ENCODE peak calls at places on chromosomes 2 and 18, in four cellular contexts. M, T, U and B are unnamed samples.

GRCh38 chr18:51753365-51754057 is 556.0 kb upstream of the MEX3C start:
- DNase-seq in M (no peak), U (no peak), T (no peak), B (no peak)

GRCh38 chr2:169664978-169665930 is 29.0 kb downstream of the CFAP210 start:
- DNase-seq in U (peak; percentile 43), M (no peak), T (no peak), B (peak; percentile 21)

GRCh38 chr2:217412721-217413120 is 552.9 kb upstream of the TNP1 start:
- DNase-seq in T (no peak), M (no peak), U (peak; percentile 37), B (no peak)

GRCh38 chr2:147327636-147328035 is 517.2 kb upstream of the ACVR2A start:
- DNase-seq in T (no peak), M (no peak), U (no peak), B (no peak)

GRCh38 chr2:57882895-57883515 is 163.6 kb upstream of the VRK2 start:
- DNase-seq in T (no peak), M (no peak), U (no peak), B (no peak)

GRCh38 chr2:17979707-17980106 is 101.2 kb downstream of the KCNS3 start:
- DNase-seq in T (no peak), M (peak; percentile 54), U (peak; percentile 85), B (no peak)

GRCh38 chr2:1837458-1837857 is 93.1 kb upstream of the PXDN start:
- DNase-seq in M (no peak), T (no peak), U (no peak), B (no peak)

GRCh38 chr18:2147866-2148265 is 423.4 kb downstream of the METTL4 start:
- DNase-seq in M (no peak), U (no peak), T (no peak), B (no peak)

GRCh38 chr2:119184512-119184911 is 26.0 kb upstream of the C1QL2 start:
- DNase-seq in U (no peak), T (no peak), M (no peak), B (no peak)

GRCh38 chr2:38601463-38602135 is 1.1 kb downstream of the HNRNPLL start:
- DNase-seq in T (no peak), M (peak; percentile 44), U (no peak), B (peak; percentile 60)

GRCh38 chr2:207939342-207940108 is 85.8 kb downstream of the PLEKHM3 start:
- DNase-seq in U (no peak), T (no peak), M (no peak), B (no peak)

GRCh38 chr18:23822590-23823385 is 133.5 kb downstream of the LAMA3 start:
- DNase-seq in U (peak; percentile 25), T (no peak), M (peak; percentile 24), B (no peak)

GRCh38 chr2:200099271-200099670 is 143.9 kb downstream of the MAIP1 start:
- DNase-seq in T (no peak), U (no peak), M (no peak), B (no peak)

GRCh38 chr2:151780938-151781337 is 46.7 kb upstream of the NEB start:
- DNase-seq in U (no peak), T (no peak), M (no peak), B (no peak)

GRCh38 chr2:112026509-112026908 is 28.6 kb upstream of the TMEM87B start:
- DNase-seq in T (no peak), M (no peak), U (no peak), B (peak; percentile 94)